ENCODE peak calls at places on chromosomes 7 and 10, in eight cellular contexts. One of them, this sample, is unnamed.
A peak's percentile ranks its signal among the peaks of the same experiment; 100 is the strongest.

GRCh38 chr7:411677-412312 is 107.9 kb downstream of the PDGFA start:
- DNase-seq in GM12865: peak; percentile 4
- DNase-seq in uterus: no peak
- DNase-seq in left ventricle myocardium inferior: peak; percentile 6
- DNase-seq in breast epithelium: no peak
- DNase-seq in colonic mucosa: no peak
- DNase-seq in K562: no peak
- DNase-seq in astrocyte: no peak
- DNase-seq in this sample: no peak

GRCh38 chr10:497898-498451 is 191.5 kb downstream of the DIP2C start:
- DNase-seq in uterus: no peak
- DNase-seq in K562: no peak
- DNase-seq in astrocyte: no peak
- DNase-seq in colonic mucosa: no peak
- DNase-seq in breast epithelium: no peak
- DNase-seq in left ventricle myocardium inferior: no peak
- DNase-seq in GM12865: no peak
- DNase-seq in this sample: no peak

GRCh38 chr10:34528320-34528719 is 286.8 kb downstream of the PARD3 start:
- DNase-seq in uterus: no peak
- DNase-seq in colonic mucosa: no peak
- DNase-seq in breast epithelium: no peak
- DNase-seq in left ventricle myocardium inferior: no peak
- DNase-seq in astrocyte: peak; percentile 99
- DNase-seq in K562: no peak
- DNase-seq in GM12865: no peak
- DNase-seq in this sample: no peak

GRCh38 chr10:624605-625334 is 64.7 kb downstream of the DIP2C start:
- DNase-seq in GM12865: no peak
- DNase-seq in K562: peak; percentile 22
- DNase-seq in uterus: peak; percentile 77
- DNase-seq in left ventricle myocardium inferior: peak; percentile 78
- DNase-seq in colonic mucosa: peak; percentile 55
- DNase-seq in breast epithelium: peak; percentile 63
- DNase-seq in astrocyte: peak; percentile 88
- DNase-seq in this sample: no peak

GRCh38 chr7:34135924-34136323 is 230.6 kb downstream of the BMPER start:
- DNase-seq in K562: no peak
- DNase-seq in astrocyte: no peak
- DNase-seq in uterus: no peak
- DNase-seq in left ventricle myocardium inferior: no peak
- DNase-seq in breast epithelium: no peak
- DNase-seq in GM12865: no peak
- DNase-seq in colonic mucosa: no peak
- DNase-seq in this sample: no peak

GRCh38 chr7:142797799-142798377 is 27.1 kb downstream of the PRSS2 start:
- DNase-seq in colonic mucosa: no peak
- DNase-seq in breast epithelium: peak; percentile 6
- DNase-seq in K562: peak; percentile 48
- DNase-seq in astrocyte: no peak
- DNase-seq in left ventricle myocardium inferior: no peak
- DNase-seq in uterus: no peak
- DNase-seq in GM12865: no peak
- DNase-seq in this sample: no peak

GRCh38 chr10:61747341-61747740 is 84.6 kb downstream of the CABCOCO1 start:
- DNase-seq in K562: no peak
- DNase-seq in astrocyte: peak; percentile 18
- DNase-seq in left ventricle myocardium inferior: no peak
- DNase-seq in colonic mucosa: no peak
- DNase-seq in breast epithelium: no peak
- DNase-seq in GM12865: no peak
- DNase-seq in uterus: no peak
- DNase-seq in this sample: no peak

GRCh38 chr10:126314848-126315247 is 73.4 kb downstream of the ADAM12 start:
- DNase-seq in GM12865: no peak
- DNase-seq in colonic mucosa: no peak
- DNase-seq in K562: no peak
- DNase-seq in breast epithelium: no peak
- DNase-seq in uterus: no peak
- DNase-seq in left ventricle myocardium inferior: no peak
- DNase-seq in astrocyte: no peak
- DNase-seq in this sample: no peak

GRCh38 chr7:18996583-18996982 is 120.9 kb downstream of the TWIST1 start:
- DNase-seq in K562: no peak
- DNase-seq in GM12865: no peak
- DNase-seq in uterus: no peak
- DNase-seq in colonic mucosa: no peak
- DNase-seq in breast epithelium: no peak
- DNase-seq in left ventricle myocardium inferior: no peak
- DNase-seq in astrocyte: no peak
- DNase-seq in this sample: no peak

GRCh38 chr10:130169136-130169888 is 33.1 kb downstream of the GLRX3 start:
- DNase-seq in left ventricle myocardium inferior: no peak
- DNase-seq in astrocyte: peak; percentile 71
- DNase-seq in breast epithelium: no peak
- DNase-seq in GM12865: no peak
- DNase-seq in K562: no peak
- DNase-seq in colonic mucosa: no peak
- DNase-seq in uterus: no peak
- DNase-seq in this sample: no peak

GRCh38 chr10:15211464-15211979 is 43.0 kb upstream of the NMT2 start:
- DNase-seq in breast epithelium: no peak
- DNase-seq in left ventricle myocardium inferior: no peak
- DNase-seq in uterus: no peak
- DNase-seq in astrocyte: peak; percentile 87
- DNase-seq in colonic mucosa: no peak
- DNase-seq in K562: no peak
- DNase-seq in GM12865: no peak
- DNase-seq in this sample: no peak

GRCh38 chr7:41487229-41487861 is 215.5 kb downstream of the INHBA start:
- DNase-seq in uterus: no peak
- DNase-seq in GM12865: no peak
- DNase-seq in astrocyte: no peak
- DNase-seq in left ventricle myocardium inferior: no peak
- DNase-seq in breast epithelium: no peak
- DNase-seq in K562: no peak
- DNase-seq in colonic mucosa: no peak
- DNase-seq in this sample: no peak

GRCh38 chr10:97627731-97628130 is 5.6 kb downstream of the MORN4 start:
- DNase-seq in breast epithelium: no peak
- DNase-seq in K562: peak; percentile 38
- DNase-seq in colonic mucosa: no peak
- DNase-seq in astrocyte: no peak
- DNase-seq in GM12865: no peak
- DNase-seq in left ventricle myocardium inferior: no peak
- DNase-seq in uterus: no peak
- DNase-seq in this sample: no peak

GRCh38 chr10:99930731-99931550 is 78.8 kb downstream of the DNMBP start:
- DNase-seq in K562: no peak
- DNase-seq in uterus: no peak
- DNase-seq in astrocyte: peak; percentile 81
- DNase-seq in colonic mucosa: peak; percentile 94
- DNase-seq in left ventricle myocardium inferior: no peak
- DNase-seq in GM12865: no peak
- DNase-seq in breast epithelium: peak; percentile 53
- DNase-seq in this sample: no peak
- H3K4me3 ChIP-seq in K562: no peak overlapping the region
- H3K4me3 ChIP-seq in uterus: no peak overlapping the region
- H3K4me3 ChIP-seq in astrocyte: no peak overlapping the region
- H3K4me3 ChIP-seq in colonic mucosa: peak overlapping the region; percentile 36
- H3K4me3 ChIP-seq in left ventricle myocardium inferior: no peak overlapping the region
- H3K4me3 ChIP-seq in GM12865: no peak overlapping the region
- H3K4me3 ChIP-seq in breast epithelium: no peak overlapping the region
- H3K4me3 ChIP-seq in this sample: peak overlapping the region; percentile 25

GRCh38 chr7:91031757-91032156 is 232.5 kb upstream of the FZD1 start:
- DNase-seq in uterus: no peak
- DNase-seq in astrocyte: no peak
- DNase-seq in colonic mucosa: no peak
- DNase-seq in K562: no peak
- DNase-seq in left ventricle myocardium inferior: no peak
- DNase-seq in breast epithelium: no peak
- DNase-seq in GM12865: no peak
- DNase-seq in this sample: no peak
- TF ChIP-seq CTCF in uterus: no peak
- TF ChIP-seq CTCF in astrocyte: no peak
- TF ChIP-seq CTCF in colonic mucosa: no peak
- TF ChIP-seq CTCF in K562: no peak
- TF ChIP-seq CTCF in left ventricle myocardium inferior: no peak
- TF ChIP-seq CTCF in breast epithelium: no peak
- TF ChIP-seq CTCF in GM12865: no peak
- TF ChIP-seq CTCF in this sample: no peak

GRCh38 chr10:73991846-73992245 is 6.1 kb upstream of the VCL start:
- DNase-seq in K562: peak; percentile 92
- DNase-seq in uterus: no peak
- DNase-seq in left ventricle myocardium inferior: peak; percentile 31
- DNase-seq in GM12865: peak; percentile 64
- DNase-seq in colonic mucosa: peak; percentile 38
- DNase-seq in breast epithelium: no peak
- DNase-seq in astrocyte: no peak
- DNase-seq in this sample: no peak

GRCh38 chr10:73992899-73993788 is 4.8 kb upstream of the VCL start:
- DNase-seq in GM12865: no peak
- DNase-seq in breast epithelium: no peak
- DNase-seq in colonic mucosa: no peak
- DNase-seq in left ventricle myocardium inferior: no peak
- DNase-seq in astrocyte: peak; percentile 69
- DNase-seq in K562: peak; percentile 70
- DNase-seq in uterus: no peak
- DNase-seq in this sample: no peak

GRCh38 chr10:73997479-73997805 is 474 bp upstream of the VCL start:
- DNase-seq in left ventricle myocardium inferior: no peak
- DNase-seq in breast epithelium: no peak
- DNase-seq in astrocyte: no peak
- DNase-seq in K562: peak; percentile 54
- DNase-seq in colonic mucosa: no peak
- DNase-seq in GM12865: peak; percentile 66
- DNase-seq in uterus: no peak
- DNase-seq in this sample: no peak

GRCh38 chr10:73997806-73998622 is at the start of gene VCL:
- DNase-seq in left ventricle myocardium inferior: peak; percentile 99
- DNase-seq in colonic mucosa: peak; percentile 99
- DNase-seq in K562: peak; percentile 98
- DNase-seq in uterus: peak; percentile 100
- DNase-seq in GM12865: peak; percentile 95
- DNase-seq in breast epithelium: peak; percentile 99
- DNase-seq in astrocyte: peak; percentile 93
- DNase-seq in this sample: peak; percentile 85

GRCh38 chr10:73995035-73995358 is 2.9 kb upstream of the VCL start:
- DNase-seq in GM12865: no peak
- DNase-seq in colonic mucosa: no peak
- DNase-seq in uterus: no peak
- DNase-seq in breast epithelium: no peak
- DNase-seq in K562: no peak
- DNase-seq in left ventricle myocardium inferior: no peak
- DNase-seq in astrocyte: no peak
- DNase-seq in this sample: no peak
- H3K4me3 ChIP-seq in GM12865: no peak overlapping the region
- H3K4me3 ChIP-seq in colonic mucosa: no peak overlapping the region
- H3K4me3 ChIP-seq in uterus: no peak overlapping the region
- H3K4me3 ChIP-seq in breast epithelium: no peak overlapping the region
- H3K4me3 ChIP-seq in K562: no peak overlapping the region
- H3K4me3 ChIP-seq in left ventricle myocardium inferior: no peak overlapping the region
- H3K4me3 ChIP-seq in astrocyte: no peak overlapping the region
- H3K4me3 ChIP-seq in this sample: no peak overlapping the region

DNA sequence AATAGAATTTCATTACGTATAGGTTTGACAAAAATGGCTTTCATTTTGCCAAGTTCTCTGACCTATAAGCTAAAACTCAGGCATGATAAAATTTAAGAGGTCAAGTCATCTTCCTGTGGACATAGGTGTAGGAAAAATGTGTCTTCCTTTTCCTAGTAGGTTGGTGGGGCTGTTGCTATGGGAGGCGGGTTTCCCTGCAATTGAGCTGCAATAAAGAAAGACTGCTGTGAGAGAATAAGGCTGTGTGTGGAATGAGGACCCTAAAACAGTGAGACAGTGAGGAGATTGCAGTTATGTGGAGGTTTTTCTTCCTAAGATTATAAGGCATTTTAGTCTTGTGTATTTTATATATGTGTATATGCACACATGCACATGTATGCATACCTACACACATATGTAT is 13.0 kb upstream of the SEMA3A start:
- DNase-seq in colonic mucosa: no peak
- DNase-seq in left ventricle myocardium inferior: no peak
- DNase-seq in GM12865: no peak
- DNase-seq in uterus: no peak
- DNase-seq in K562: no peak
- DNase-seq in astrocyte: no peak
- DNase-seq in breast epithelium: no peak
- DNase-seq in this sample: no peak
- TF ChIP-seq CTCF in colonic mucosa: no peak
- TF ChIP-seq CTCF in left ventricle myocardium inferior: no peak
- TF ChIP-seq CTCF in GM12865: no peak
- TF ChIP-seq CTCF in uterus: no peak
- TF ChIP-seq CTCF in K562: no peak
- TF ChIP-seq CTCF in astrocyte: no peak
- TF ChIP-seq CTCF in breast epithelium: no peak
- TF ChIP-seq CTCF in this sample: no peak

GRCh38 chr10:48683893-48684292 is 780 bp upstream of the WDFY4 start:
- DNase-seq in GM12865: peak; percentile 74
- DNase-seq in breast epithelium: no peak
- DNase-seq in K562: no peak
- DNase-seq in astrocyte: no peak
- DNase-seq in uterus: no peak
- DNase-seq in left ventricle myocardium inferior: no peak
- DNase-seq in colonic mucosa: no peak
- DNase-seq in this sample: no peak

GRCh38 chr10:48684792-48685651 is at the start of gene WDFY4:
- DNase-seq in breast epithelium: no peak
- DNase-seq in astrocyte: no peak
- DNase-seq in GM12865: peak; percentile 88
- DNase-seq in left ventricle myocardium inferior: no peak
- DNase-seq in K562: no peak
- DNase-seq in uterus: no peak
- DNase-seq in colonic mucosa: no peak
- DNase-seq in this sample: no peak

GRCh38 chr10:48683424-48683823 is 1.2 kb upstream of the WDFY4 start:
- DNase-seq in left ventricle myocardium inferior: no peak
- DNase-seq in breast epithelium: no peak
- DNase-seq in colonic mucosa: no peak
- DNase-seq in K562: no peak
- DNase-seq in astrocyte: no peak
- DNase-seq in GM12865: no peak
- DNase-seq in uterus: no peak
- DNase-seq in this sample: no peak

GRCh38 chr10:48685731-48686130 is 1.1 kb downstream of the WDFY4 start:
- DNase-seq in uterus: no peak
- DNase-seq in astrocyte: no peak
- DNase-seq in colonic mucosa: no peak
- DNase-seq in left ventricle myocardium inferior: no peak
- DNase-seq in breast epithelium: no peak
- DNase-seq in K562: no peak
- DNase-seq in GM12865: no peak
- DNase-seq in this sample: no peak

GRCh38 chr10:48684463-48684791 is 246 bp upstream of the WDFY4 start:
- DNase-seq in colonic mucosa: no peak
- DNase-seq in uterus: no peak
- DNase-seq in breast epithelium: no peak
- DNase-seq in astrocyte: no peak
- DNase-seq in K562: no peak
- DNase-seq in GM12865: no peak
- DNase-seq in left ventricle myocardium inferior: no peak
- DNase-seq in this sample: no peak
- H3K4me3 ChIP-seq in colonic mucosa: no peak overlapping the region
- H3K4me3 ChIP-seq in uterus: no peak overlapping the region
- H3K4me3 ChIP-seq in breast epithelium: no peak overlapping the region
- H3K4me3 ChIP-seq in astrocyte: no peak overlapping the region
- H3K4me3 ChIP-seq in K562: no peak overlapping the region
- H3K4me3 ChIP-seq in GM12865: peak overlapping the region; percentile 86
- H3K4me3 ChIP-seq in left ventricle myocardium inferior: no peak overlapping the region
- H3K4me3 ChIP-seq in this sample: no peak overlapping the region

GRCh38 chr10:58818889-58819288 is 306.2 kb downstream of the BICC1 start:
- DNase-seq in K562: no peak
- DNase-seq in colonic mucosa: no peak
- DNase-seq in GM12865: no peak
- DNase-seq in breast epithelium: no peak
- DNase-seq in uterus: no peak
- DNase-seq in left ventricle myocardium inferior: no peak
- DNase-seq in astrocyte: peak; percentile 61
- DNase-seq in this sample: no peak
- TF ChIP-seq CTCF in K562: no peak
- TF ChIP-seq CTCF in colonic mucosa: no peak
- TF ChIP-seq CTCF in GM12865: no peak
- TF ChIP-seq CTCF in breast epithelium: no peak
- TF ChIP-seq CTCF in uterus: no peak
- TF ChIP-seq CTCF in left ventricle myocardium inferior: no peak
- TF ChIP-seq CTCF in astrocyte: no peak
- TF ChIP-seq CTCF in this sample: no peak

This sample was measured in esophagus squamous epithelium.